ENCODE peak calls at places on chromosomes 4 and X, in eight cellular contexts. B, S, N, X, F, V, J and G are unnamed samples.

GRCh38 chr4:182894681-182895275 is 22.4 kb downstream of the DCTD start:
- DNase-seq in B (no peak), S (no peak), N (no peak), X (no peak), F (no peak), V (no peak), J (no peak), G (no peak)

GRCh38 chrX:152926279-152926678 is 28.4 kb downstream of the ZNF185 start:
- DNase-seq in B (peak; percentile 80), S (no peak), N (peak; percentile 14), X (peak; percentile 69), F (peak; percentile 70), V (no peak), J (no peak), G (peak; percentile 7)

GRCh38 chr4:13498464-13498863 is 14.3 kb upstream of the RAB28 start:
- DNase-seq in B (no peak), S (no peak), N (no peak), X (no peak), F (no peak), V (no peak), J (no peak), G (no peak)

GRCh38 chr4:11598591-11598990 is 169.9 kb upstream of the HS3ST1 start:
- DNase-seq in B (no peak), S (no peak), N (no peak), X (no peak), F (no peak), V (no peak), J (no peak), G (no peak)

GRCh38 chr4:56698329-56698728 is 17.2 kb upstream of the HOPX start:
- DNase-seq in B (no peak), S (no peak), N (no peak), X (no peak), F (no peak), V (no peak), J (no peak), G (no peak)

GRCh38 chr4:22607382-22607781 is 85.4 kb upstream of the GBA3 start:
- DNase-seq in B (peak; percentile 60), S (peak; percentile 29), N (no peak), X (peak; percentile 42), F (peak; percentile 59), V (no peak), J (no peak), G (peak; percentile 3)

GRCh38 chrX:149628768-149629167 is 2.8 kb downstream of the TMEM185A start:
- DNase-seq in B (no peak), S (no peak), N (no peak), X (no peak), F (no peak), V (no peak), J (no peak), G (no peak)

GRCh38 chr4:142901166-142901662 is 55.1 kb upstream of the INPP4B start:
- DNase-seq in B (no peak), S (no peak), N (no peak), X (no peak), F (no peak), V (no peak), J (no peak), G (no peak)

GRCh38 chrX:35890699-35891098 is 28.8 kb upstream of the CFAP47 start:
- DNase-seq in B (peak; percentile 88), S (no peak), N (no peak), X (peak; percentile 2), F (peak; percentile 38), V (no peak), J (peak; percentile 13), G (no peak)